ENCODE peak calls at places on chromosomes 4 and X, in ten cellular contexts. E, J, C, Y, T, U, X, Z, F and L are unnamed samples.

GRCh38 chrX:135396109-135396508 is 25.6 kb upstream of the SMIM10L2A start:
- DNase-seq in J (no peak), U (no peak), X (peak), Y (no peak), F (peak), Z (no peak), T (no peak), C (no peak), E (no peak), L (no peak)

GRCh38 chr4:25031077-25031606 is 396 bp upstream of the LGI2 start:
- DNase-seq in Z (no peak), T (no peak), U (no peak), F (no peak), Y (peak), E (peak), X (peak), J (peak), C (peak), L (peak)

GRCh38 chrX:154030266-154030665 is 10.6 kb upstream of the IRAK1 start:
- DNase-seq in F (no peak), Y (no peak), E (no peak), X (no peak), U (no peak), C (no peak), J (no peak), T (no peak), Z (no peak), L (no peak)

GRCh38 chr4:88143504-88143903 is 14.9 kb downstream of the ABCG2 start:
- DNase-seq in J (no peak), E (no peak), X (peak), Y (no peak), C (no peak), Z (no peak), T (no peak), U (no peak), F (peak), L (no peak)

GRCh38 chrX:18377802-18378201 is 23.3 kb upstream of the SCML2 start:
- DNase-seq in E (peak), T (no peak), Z (peak), F (peak), Y (no peak), U (no peak), X (peak), J (no peak), C (no peak), L (no peak)

GRCh38 chrX:46456125-46456922 is 88.9 kb downstream of the ZNF674 start:
- DNase-seq in C (no peak), Z (no peak), T (no peak), Y (no peak), F (no peak), J (no peak), X (no peak), E (no peak), U (no peak), L (no peak)

GRCh38 chr4:82648356-82648755 is 86.6 kb upstream of the TMEM150C start:
- DNase-seq in X (peak), E (no peak), T (no peak), Z (no peak), F (peak), C (no peak), U (no peak), J (no peak), Y (no peak), L (no peak)

GRCh38 chr4:144115519-144115918 is 25.0 kb downstream of the GYPA start:
- DNase-seq in Z (no peak), T (no peak), Y (no peak), E (no peak), C (no peak), F (no peak), X (no peak), J (no peak), U (no peak), L (no peak)

GRCh38 chrX:3550160-3550765 is 163.2 kb downstream of the PRKX start:
- DNase-seq in E (no peak), X (peak), U (no peak), C (no peak), J (no peak), Z (peak), Y (no peak), T (no peak), F (peak), L (no peak)

GRCh38 chr4:8228319-8229250 is 29.5 kb downstream of the SH3TC1 start:
- DNase-seq in E (peak), J (peak), T (peak), C (peak), X (peak), F (peak), Z (peak), Y (no peak), U (no peak), L (no peak)

GRCh38 chrX:45601052-45601451 is 400.4 kb upstream of the DIPK2B start:
- DNase-seq in J (no peak), C (no peak), Y (no peak), U (no peak), E (no peak), X (no peak), T (no peak), F (no peak), Z (no peak), L (no peak)

GRCh38 chr4:142440093-142440492 is 406.0 kb downstream of the INPP4B start:
- DNase-seq in J (no peak), E (no peak), T (no peak), Y (no peak), U (no peak), X (peak), F (no peak), C (no peak), Z (no peak), L (no peak)

GRCh38 chr4:133982533-133983224 is 218.9 kb downstream of the PABPC4L start:
- DNase-seq in Z (no peak), C (no peak), T (no peak), U (no peak), E (no peak), X (no peak), F (no peak), Y (no peak), J (no peak), L (no peak)

GRCh38 chr4:3387943-3388348 is 53.8 kb upstream of the HGFAC start:
- DNase-seq in C (peak), U (no peak), T (peak), Z (no peak), J (no peak), Y (no peak), F (peak), E (no peak), X (peak), L (no peak)

GRCh38 chrX:24347871-24348270 is 12.6 kb upstream of the SUPT20HL1 start:
- DNase-seq in U (no peak), X (no peak), Y (no peak), Z (no peak), C (no peak), F (no peak), E (no peak), J (no peak), T (no peak), L (no peak)

GRCh38 chrX:21529771-21530170 is 128.4 kb downstream of the KLHL34 start:
- DNase-seq in F (no peak), C (no peak), J (no peak), Y (no peak), U (no peak), T (no peak), Z (no peak), E (no peak), X (peak), L (no peak)

DNA sequence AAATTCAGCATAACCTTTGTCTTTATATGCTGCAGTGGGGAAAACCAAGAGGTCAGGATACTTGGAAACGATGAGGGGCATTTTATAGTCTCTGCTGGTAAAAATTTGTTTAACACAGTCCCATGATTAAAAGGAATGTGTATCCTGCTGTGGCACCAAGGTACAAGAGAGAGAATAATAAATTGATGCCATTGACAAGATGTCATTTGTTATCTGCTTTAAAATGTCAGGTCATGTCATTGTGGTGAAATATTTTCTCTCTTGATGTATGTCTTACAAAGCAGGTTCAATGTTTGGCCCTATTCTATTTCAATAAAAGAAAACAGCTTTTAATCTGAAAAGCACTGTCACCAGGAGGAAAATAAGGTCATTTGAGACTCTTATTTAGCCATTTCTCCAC is 1115.3 kb downstream of the STPG2 start:
- DNase-seq in J (no peak), E (no peak), C (no peak), T (no peak), X (no peak), U (no peak), F (no peak), Y (no peak), Z (no peak), L (no peak)
- TF ChIP-seq CTCF in J (no peak), E (no peak), C (no peak), T (no peak), X (no peak), U (no peak), F (no peak), Y (no peak), Z (no peak), L (no peak)

GRCh38 chr4:5808081-5808741 is 84.7 kb downstream of the CRMP1 start:
- DNase-seq in Y (no peak), U (no peak), T (no peak), J (no peak), E (no peak), C (no peak), Z (no peak), F (no peak), X (peak), L (no peak)
- TF ChIP-seq CTCF in Y (no peak), U (no peak), T (no peak), J (no peak), E (no peak), C (no peak), Z (peak), F (no peak), X (no peak), L (no peak)

DNA sequence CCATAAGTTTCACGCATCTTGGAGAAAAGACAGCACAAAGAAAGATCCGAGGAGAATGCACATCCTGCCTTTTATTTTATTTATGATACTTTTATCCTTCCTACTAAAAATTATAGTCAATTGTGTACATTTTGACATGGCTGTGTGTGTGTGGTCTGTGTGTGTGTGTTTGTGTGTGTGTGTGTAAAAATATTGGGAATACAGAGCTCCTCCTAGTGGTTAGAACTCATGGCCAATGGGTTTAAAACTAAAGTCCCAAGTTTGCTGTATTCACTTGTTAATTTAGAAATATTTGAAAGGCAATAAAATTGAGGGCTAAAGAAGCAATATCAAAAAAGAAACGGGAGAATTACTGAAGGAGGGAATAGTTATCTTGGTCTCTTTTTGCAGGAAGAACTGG is 47.5 kb downstream of the NKX6-1 start:
- DNase-seq in X (peak), F (peak), J (no peak), E (no peak), T (no peak), U (no peak), C (no peak), Y (no peak), Z (no peak), L (no peak)
- TF ChIP-seq CTCF in X (peak), F (peak), J (no peak), E (no peak), T (no peak), U (peak), C (no peak), Y (no peak), Z (peak), L (peak)

DNA sequence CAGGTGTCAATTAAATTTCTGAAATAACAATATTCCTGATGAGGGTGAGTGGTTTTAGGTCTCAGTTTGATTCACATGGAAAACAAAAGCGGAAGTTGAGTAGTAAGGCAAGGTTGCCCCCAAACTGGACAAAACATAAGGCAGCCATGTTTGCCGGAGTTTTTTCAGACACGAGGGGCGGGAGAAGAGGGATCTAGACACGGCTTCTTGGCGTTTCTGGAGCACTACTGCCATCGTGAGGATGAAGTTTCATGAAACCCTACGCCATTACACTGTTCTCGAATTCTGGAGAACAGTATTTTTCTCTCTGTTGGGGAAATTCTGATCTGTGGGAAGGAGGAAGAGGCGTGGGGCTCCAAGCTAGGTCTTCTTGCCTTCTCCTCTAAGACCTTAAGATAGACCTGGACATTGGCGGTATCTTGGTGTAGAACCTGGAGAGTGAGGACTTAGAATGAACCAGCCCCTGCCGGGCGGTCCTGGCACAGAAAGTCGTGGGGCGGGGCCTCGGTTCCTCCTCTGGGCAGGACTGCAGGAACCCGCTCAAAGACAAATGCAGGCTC is 160.3 kb downstream of the OR13H1 start:
- DNase-seq in E (peak), U (no peak), T (peak), X (no peak), Z (no peak), C (peak), Y (peak), F (peak), J (peak), L (no peak)
- TF ChIP-seq CTCF in E (peak), U (no peak), T (peak), X (no peak), Z (no peak), C (peak), Y (peak), F (peak), J (no peak), L (no peak)

DNA sequence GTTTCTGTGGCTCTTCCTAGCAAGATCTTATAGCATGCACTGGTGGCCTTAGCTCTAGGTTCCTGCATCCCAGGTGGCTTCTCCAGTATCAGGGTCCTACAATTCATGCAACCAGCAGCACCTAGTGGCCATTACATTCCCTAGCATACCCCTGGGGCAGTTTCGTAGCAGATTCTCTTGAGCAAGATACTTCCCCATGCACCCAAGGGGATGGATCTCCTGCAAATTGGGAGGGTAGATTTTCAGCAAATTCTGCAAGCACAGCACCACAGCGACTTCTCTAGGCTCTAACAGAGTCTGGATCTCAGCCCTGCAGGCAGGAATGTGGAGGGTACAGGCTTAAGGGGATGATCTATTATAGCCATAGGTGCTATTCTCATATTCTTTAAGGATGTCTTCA is 13.1 kb upstream of the SLC9B1 start:
- DNase-seq in X (peak), T (no peak), Z (peak), E (no peak), F (peak), Y (no peak), U (no peak), C (no peak), J (no peak), L (no peak)
- TF ChIP-seq CTCF in X (peak), T (no peak), Z (peak), E (peak), F (peak), Y (no peak), U (peak), C (peak), J (no peak), L (peak)

GRCh38 chr4:16092682-16093319 is 9.0 kb upstream of the PROM1 start:
- DNase-seq in E (no peak), Y (no peak), T (no peak), J (no peak), X (no peak), Z (no peak), U (no peak), F (no peak), C (no peak), L (no peak)

GRCh38 chr4:16085822-16086221 is 2.0 kb upstream of the PROM1 start:
- DNase-seq in Z (no peak), E (no peak), X (no peak), Y (no peak), T (no peak), C (no peak), F (no peak), J (no peak), U (no peak), L (no peak)

GRCh38 chr4:16089156-16089555 is 5.3 kb upstream of the PROM1 start:
- DNase-seq in E (no peak), F (no peak), U (no peak), T (no peak), Y (no peak), X (no peak), Z (no peak), J (no peak), C (no peak), L (no peak)

GRCh38 chr4:16090306-16090705 is 6.5 kb upstream of the PROM1 start:
- DNase-seq in X (no peak), C (no peak), Z (no peak), T (no peak), F (no peak), U (no peak), J (no peak), E (no peak), Y (no peak), L (no peak)
- TF ChIP-seq CTCF in X (no peak), C (no peak), Z (no peak), T (no peak), F (no peak), U (no peak), J (no peak), E (no peak), Y (no peak), L (no peak)